ENCODE peak calls at places on chromosomes 7 and 10, in six cellular contexts. K is upper lobe of right lung; F is activated T-cell treated with anti-CD3 and anti-CD28 coated beads, Interleukin-2, amount 50 U/mL, for 72 hours; L is NCI-H1105 treated with DMSO at 0.1 percent for 48 hours; Q is H7; P is aorta. O is an unnamed sample.

GRCh38 chr7:71326596-71326995 is 194.7 kb downstream of the GALNT17 start:
- DNase-seq in K (no peak), Q (no peak), P (no peak), F (no peak), L (no peak), O (no peak)

GRCh38 chr7:106542550-106543220 is 118.3 kb downstream of the CCDC71L start:
- DNase-seq in P (no peak), K (no peak), Q (peak), F (peak), L (peak), O (peak)

GRCh38 chr10:97012470-97012869 is 173.3 kb downstream of the SLIT1 start:
- DNase-seq in L (no peak), P (no peak), Q (peak), F (no peak), K (no peak), O (no peak)

GRCh38 chr7:150568714-150569113 is 1.5 kb downstream of the GIMAP4 start:
- DNase-seq in Q (no peak), K (no peak), P (no peak), L (no peak), F (no peak), O (no peak)

GRCh38 chr7:129906700-129907099 is 46.1 kb downstream of the UBE2H start:
- DNase-seq in P (no peak), K (no peak), Q (no peak), L (no peak), F (no peak), O (no peak)

GRCh38 chr10:58326967-58327381 is 7.8 kb upstream of the UBE2D1 start:
- DNase-seq in L (no peak), K (no peak), F (no peak), P (peak), Q (peak), O (peak)

GRCh38 chr10:102917314-102917961 is 656 bp upstream of the CNNM2 start:
- DNase-seq in K (peak), Q (peak), F (peak), P (peak), L (peak), O (peak)

GRCh38 chr10:50674469-50675254 is 50.9 kb upstream of the SGMS1 start:
- DNase-seq in F (no peak), Q (peak), L (no peak), K (no peak), P (no peak), O (no peak)

GRCh38 chr7:30559566-30559965 is 35.1 kb upstream of the GARS1 start:
- DNase-seq in F (no peak), Q (no peak), L (no peak), K (no peak), P (no peak), O (peak)

GRCh38 chr7:144834516-144835165 is 1.2 kb downstream of the TPK1 start:
- DNase-seq in F (peak), L (no peak), Q (peak), P (no peak), K (no peak), O (peak)

GRCh38 chr7:2047272-2047581 is 185.5 kb downstream of the MAD1L1 start:
- DNase-seq in L (no peak), Q (no peak), F (no peak), K (no peak), P (no peak), O (no peak)

GRCh38 chr7:6011541-6011940 is 2.5 kb downstream of the AIMP2 start:
- DNase-seq in F (no peak), Q (no peak), K (no peak), L (no peak), P (no peak), O (no peak)

GRCh38 chr7:74356589-74357315 is 67.5 kb downstream of the CLIP2 start:
- DNase-seq in Q (peak), L (no peak), K (no peak), F (no peak), P (no peak), O (no peak)

GRCh38 chr10:116868722-116869121 is 19.4 kb downstream of the ENO4 start:
- DNase-seq in L (no peak), F (no peak), Q (no peak), P (no peak), K (no peak), O (no peak)

GRCh38 chr7:142556745-142557144 is 192.5 kb upstream of the PRSS1 start:
- DNase-seq in F (peak), Q (peak), K (peak), L (no peak), P (peak), O (peak)

GRCh38 chr10:56646301-56646700 is 285.2 kb upstream of the ZWINT start:
- DNase-seq in F (no peak), P (no peak), L (no peak), Q (no peak), K (no peak), O (no peak)

GRCh38 chr10:95389176-95389575 is 98.4 kb upstream of the PDLIM1 start:
- DNase-seq in K (no peak), L (no peak), Q (no peak), F (no peak), P (no peak), O (no peak)

GRCh38 chr7:71472962-71473361 is 341.0 kb downstream of the GALNT17 start:
- DNase-seq in L (no peak), F (no peak), P (no peak), K (no peak), Q (no peak), O (no peak)

GRCh38 chr7:111089822-111090426 is 1.0 kb upstream of the LRRN3 start:
- DNase-seq in P (no peak), L (peak), K (no peak), Q (no peak), F (no peak), O (peak)

GRCh38 chr7:37230221-37230620 is 218.4 kb downstream of the ELMO1 start:
- DNase-seq in L (no peak), K (no peak), Q (no peak), F (no peak), P (no peak), O (no peak)

GRCh38 chr7:120023494-120024167 is 249.3 kb upstream of the KCND2 start:
- DNase-seq in P (no peak), K (no peak), L (no peak), Q (no peak), F (no peak), O (peak)

GRCh38 chr10:75717126-75717916 is 285.9 kb downstream of the LRMDA start:
- DNase-seq in P (no peak), K (no peak), L (no peak), F (no peak), Q (no peak), O (peak)